ENCODE peak calls at places on chromosomes 11 and 22, in five cellular contexts. N, K, L, Q and G are unnamed samples.

GRCh38 chr11:1128333-1129142 is 29.2 kb upstream of the MUC5AC start:
- DNase-seq in N (no peak), K (no peak), L (no peak), Q (no peak), G (no peak)

GRCh38 chr11:18105086-18105801 is 638 bp downstream of the SAAL1 start:
- DNase-seq in N (no peak), K (no peak), L (peak; percentile 22), Q (no peak), G (no peak)

GRCh38 chr22:30783021-30783420 is 88.3 kb downstream of the OSBP2 start:
- DNase-seq in N (no peak), K (no peak), L (no peak), Q (no peak), G (no peak)

GRCh38 chr11:115496892-115497291 is 7.3 kb downstream of the CADM1 start:
- DNase-seq in N (no peak), K (no peak), L (no peak), Q (no peak), G (peak; percentile 28)

GRCh38 chr22:29596408-29596807 is 7.0 kb upstream of the NF2 start:
- DNase-seq in N (no peak), K (no peak), L (no peak), Q (no peak), G (no peak)

GRCh38 chr11:62842171-62842717 is 2.9 kb upstream of the WDR74 start:
- DNase-seq in N (no peak), K (no peak), L (no peak), Q (peak; percentile 11), G (no peak)

GRCh38 chr11:16572946-16573345 is 165.5 kb upstream of the C11orf58 start:
- DNase-seq in N (no peak), K (no peak), L (no peak), Q (no peak), G (no peak)

GRCh38 chr11:67118059-67118766 is 850 bp upstream of the KDM2A start:
- DNase-seq in N (peak; percentile 49), K (no peak), L (no peak), Q (peak; percentile 40), G (peak; percentile 35)

GRCh38 chr11:106156290-106156937 is 79.0 kb downstream of the AASDHPPT start:
- DNase-seq in N (no peak), K (no peak), L (no peak), Q (no peak), G (peak; percentile 55)

GRCh38 chr11:7977251-7977917 is 9.8 kb upstream of the EIF3F start:
- DNase-seq in N (no peak), K (peak; percentile 35), L (no peak), Q (no peak), G (no peak)

GRCh38 chr11:116833491-116833815 is 3.7 kb downstream of the APOC3 start:
- DNase-seq in N (no peak), K (no peak), L (no peak), Q (no peak), G (no peak)

GRCh38 chr11:16956538-16957153 is 57.6 kb downstream of the PLEKHA7 start:
- DNase-seq in N (no peak), K (no peak), L (no peak), Q (no peak), G (peak; percentile 90)

GRCh38 chr11:110128161-110128560 is 35.0 kb downstream of the ZC3H12C start:
- DNase-seq in N (no peak), K (no peak), L (no peak), Q (no peak), G (no peak)